ENCODE peak calls at places on chromosomes 4 and X, in ten cellular contexts. D is adrenal gland, R is spleen, L is upper lobe of left lung, Z is heart left ventricle, A is ovary, F is stomach, V is esophagus muscularis mucosa, X is K562, E is IMR-90. Q is an unnamed sample.

GRCh38 chrX:148416931-148417330 is 83.5 kb upstream of the AFF2 start:
- DNase-seq in E (no peak), V (no peak), Z (no peak), X (no peak), F (no peak), A (no peak), L (no peak), R (no peak), D (no peak), Q (no peak)

GRCh38 chr4:183402771-183403170 is 41.7 kb upstream of the CDKN2AIP start:
- DNase-seq in V (no peak), X (no peak), D (no peak), R (no peak), A (no peak), E (no peak), L (no peak), Z (no peak), F (no peak), Q (no peak)

GRCh38 chr4:27721193-27721592 is 860.6 kb downstream of the STIM2 start:
- DNase-seq in D (no peak), X (no peak), L (no peak), R (no peak), Z (no peak), V (no peak), A (no peak), E (no peak), F (no peak), Q (no peak)

GRCh38 chrX:150873616-150874015 is 24.9 kb downstream of the CD99L2 start:
- DNase-seq in F (peak; percentile 37), A (no peak), E (peak; percentile 44), X (no peak), R (no peak), V (no peak), D (no peak), L (no peak), Z (peak; percentile 36), Q (peak; percentile 73)

GRCh38 chrX:136209016-136209738 is 42.0 kb downstream of the MAP7D3 start:
- DNase-seq in Z (peak; percentile 48), E (peak; percentile 56), A (peak; percentile 67), R (no peak), F (peak; percentile 44), L (no peak), V (no peak), D (peak; percentile 80), X (peak; percentile 42), Q (peak; percentile 84)

GRCh38 chr4:143641406-143641805 is 59.1 kb downstream of the FREM3 start:
- DNase-seq in E (no peak), L (no peak), X (no peak), A (no peak), V (no peak), Z (no peak), R (no peak), D (no peak), F (no peak), Q (no peak)

GRCh38 chr4:67437974-67438713 is 107.2 kb downstream of the CENPC start:
- DNase-seq in E (peak; percentile 85), X (no peak), F (no peak), D (no peak), L (no peak), R (no peak), V (no peak), A (no peak), Z (no peak), Q (no peak)

GRCh38 chr4:79964715-79965345 is 108.2 kb downstream of the ANTXR2 start:
- DNase-seq in D (no peak), V (no peak), E (no peak), X (no peak), L (peak; percentile 81), R (peak; percentile 55), A (peak; percentile 18), Z (no peak), F (no peak), Q (peak; percentile 59)

GRCh38 chr4:125314676-125315570 is at the start of gene FAT4:
- DNase-seq in E (peak; percentile 97), D (peak; percentile 96), F (peak; percentile 86), L (peak; percentile 95), X (peak; percentile 35), Z (peak; percentile 96), V (peak; percentile 97), A (peak; percentile 96), R (peak; percentile 91), Q (peak; percentile 98)
- TF ChIP-seq POLR2A in E (no peak), D (peak; percentile 62), F (no peak), L (peak; percentile 51), X (no peak), Z (peak; percentile 40), V (no peak), A (peak; percentile 57), R (peak; percentile 16), Q (peak; percentile 41)

GRCh38 chr4:174281182-174281737 is 2.2 kb downstream of the FBXO8 start:
- DNase-seq in X (no peak), Z (no peak), A (no peak), D (no peak), L (no peak), V (no peak), F (no peak), R (no peak), E (no peak), Q (no peak)

GRCh38 chr4:174286870-174287269 is 3.2 kb downstream of the CEP44 start:
- DNase-seq in E (no peak), R (no peak), A (no peak), F (no peak), V (no peak), X (no peak), Z (no peak), D (no peak), L (no peak), Q (no peak)

GRCh38 chr4:174284181-174284886 is 623 bp downstream of the CEP44 start:
- DNase-seq in D (no peak), Z (no peak), V (no peak), E (peak; percentile 71), X (peak; percentile 37), L (no peak), R (no peak), A (no peak), F (no peak), Q (no peak)

GRCh38 chr4:174282836-174283506 is 496 bp downstream of the FBXO8 start:
- DNase-seq in F (peak; percentile 77), D (peak; percentile 95), R (peak; percentile 93), X (peak; percentile 88), Z (peak; percentile 83), E (peak; percentile 94), L (peak; percentile 88), A (peak; percentile 68), V (peak; percentile 94), Q (peak; percentile 91)

GRCh38 chr4:174283507-174284180 is at the start of the genes CEP44 and FBXO8:
- DNase-seq in V (peak; percentile 94), A (peak; percentile 58), X (peak; percentile 70), R (peak; percentile 91), F (peak; percentile 65), E (peak; percentile 78), Z (peak; percentile 68), L (peak; percentile 86), D (peak; percentile 83), Q (peak; percentile 87)
- TF ChIP-seq POLR2A in V (no peak), A (peak; percentile 40), X (peak; percentile 89), R (no peak), F (no peak), E (peak; percentile 22), Z (no peak), L (peak; percentile 40), D (peak; percentile 74), Q (no peak)

GRCh38 chr4:43374352-43374751 is 481.8 kb downstream of the GRXCR1 start:
- DNase-seq in V (no peak), R (no peak), D (no peak), X (no peak), F (no peak), E (peak; percentile 4), A (no peak), L (no peak), Z (no peak), Q (no peak)

GRCh38 chr4:43369036-43369594 is 476.6 kb downstream of the GRXCR1 start:
- DNase-seq in A (no peak), L (no peak), F (no peak), R (no peak), V (no peak), E (no peak), Z (no peak), X (no peak), D (no peak), Q (no peak)

GRCh38 chr4:43379001-43379400 is 486.5 kb downstream of the GRXCR1 start:
- DNase-seq in L (no peak), F (no peak), D (no peak), Z (no peak), A (no peak), R (no peak), E (no peak), V (no peak), X (no peak), Q (no peak)

DNA sequence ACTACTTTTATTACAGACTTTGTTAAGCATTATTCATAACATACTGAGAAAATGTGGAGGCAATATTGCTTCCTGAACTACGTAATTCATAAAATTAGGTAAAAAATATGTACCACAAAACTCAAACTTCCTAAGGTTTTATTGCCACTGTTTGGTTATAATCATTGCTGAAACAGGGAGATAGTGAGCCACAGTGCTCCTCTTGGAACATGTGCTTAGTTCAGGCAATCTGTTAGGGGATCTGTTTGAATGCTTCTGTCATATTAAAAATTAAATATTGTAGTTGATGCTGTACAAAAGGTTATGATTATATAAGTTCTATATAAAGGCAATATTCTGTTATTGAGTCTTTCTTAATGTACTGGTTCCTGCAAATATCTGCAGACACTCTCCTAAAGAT is 480.7 kb downstream of the GRXCR1 start:
- DNase-seq in X (no peak), E (no peak), A (no peak), V (no peak), Z (no peak), R (no peak), L (no peak), D (no peak), F (no peak), Q (no peak)
- TF ChIP-seq POLR2A in X (no peak), E (no peak), A (no peak), V (no peak), Z (no peak), R (no peak), L (no peak), D (no peak), F (no peak), Q (no peak)

GRCh38 chr4:73223258-73223651 is 35.3 kb downstream of the ANKRD17 start:
- DNase-seq in E (no peak), R (no peak), D (no peak), A (no peak), X (no peak), Z (no peak), V (no peak), L (no peak), F (no peak), Q (no peak)

GRCh38 chr4:73224886-73225285 is 33.7 kb downstream of the ANKRD17 start:
- DNase-seq in Z (no peak), L (no peak), A (no peak), V (no peak), X (no peak), D (no peak), R (no peak), E (no peak), F (no peak), Q (no peak)

GRCh38 chr4:73221734-73222133 is 36.9 kb downstream of the ANKRD17 start:
- DNase-seq in E (no peak), D (no peak), L (no peak), V (no peak), F (no peak), Z (no peak), A (no peak), X (no peak), R (no peak), Q (no peak)

GRCh38 chr4:73220815-73221214 is 37.8 kb downstream of the ANKRD17 start:
- DNase-seq in D (no peak), Z (no peak), V (no peak), L (no peak), E (no peak), A (no peak), R (no peak), X (no peak), F (no peak), Q (no peak)

DNA sequence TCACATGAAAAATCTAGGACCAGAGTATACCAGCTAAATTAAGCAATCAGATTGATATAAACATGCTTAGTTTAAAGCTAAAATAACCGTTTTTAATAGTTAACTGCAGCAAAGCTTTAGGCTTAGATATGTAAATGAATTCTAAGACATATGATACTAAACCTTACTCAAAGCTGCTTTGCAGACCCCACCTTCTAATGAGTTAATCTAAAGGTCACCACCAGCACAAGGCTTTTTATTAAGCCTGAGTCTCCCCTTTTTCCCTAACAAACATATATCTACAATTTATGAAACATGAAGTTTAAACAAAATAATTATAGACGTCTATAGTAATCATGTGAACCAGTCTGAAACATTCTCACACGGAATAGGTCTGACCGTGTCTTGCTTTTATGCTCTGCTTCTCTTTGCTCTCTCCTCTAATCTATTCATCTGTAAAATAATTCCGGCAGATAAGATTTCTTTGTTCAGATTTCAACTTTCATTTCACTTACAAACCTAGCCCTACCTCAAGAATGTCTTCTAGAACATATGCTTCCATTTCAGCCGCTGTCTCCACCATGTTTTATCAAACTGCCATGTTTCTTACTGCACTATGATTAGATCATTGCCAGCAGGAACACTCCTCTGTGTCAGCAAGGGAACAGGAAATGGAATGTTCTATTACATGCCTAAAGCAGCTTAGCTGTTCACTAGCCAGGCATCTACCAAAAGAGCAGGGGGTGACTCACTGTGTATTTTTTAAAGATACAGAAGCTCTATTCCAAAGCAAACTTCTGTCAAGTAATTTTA is 35.9 kb downstream of the ANKRD17 start:
- DNase-seq in L (no peak), V (no peak), R (no peak), E (peak; percentile 97), Z (peak; percentile 70), D (peak; percentile 87), A (peak; percentile 31), X (peak; percentile 81), F (peak; percentile 52), Q (peak; percentile 68)
- TF ChIP-seq POLR2A in L (no peak), V (no peak), R (no peak), E (peak; percentile 90), Z (no peak), D (peak; percentile 89), A (peak; percentile 12), X (peak; percentile 97), F (no peak), Q (no peak)

Q was measured in sigmoid colon.